ENCODE peak calls at places on chromosomes 16 and 17, in nine cellular contexts. One of them, this sample, is unnamed.

GRCh38 chr16:53812914-53813313 is 109.0 kb downstream of the FTO start:
- DNase-seq in PC-3: no peak
- DNase-seq in prostate gland: no peak
- DNase-seq in transverse colon: no peak
- DNase-seq in CD8-positive, alpha-beta T cell: no peak
- DNase-seq in esophagus squamous epithelium: no peak
- DNase-seq in heart left ventricle: no peak
- DNase-seq in IMR-90: no peak
- DNase-seq in AG04450: no peak
- DNase-seq in this sample: no peak

GRCh38 chr17:35086931-35087573 is 23.5 kb upstream of the RFFL start:
- DNase-seq in PC-3: peak
- DNase-seq in prostate gland: no peak
- DNase-seq in transverse colon: peak
- DNase-seq in CD8-positive, alpha-beta T cell: no peak
- DNase-seq in esophagus squamous epithelium: no peak
- DNase-seq in heart left ventricle: no peak
- DNase-seq in IMR-90: no peak
- DNase-seq in AG04450: no peak
- DNase-seq in this sample: no peak

GRCh38 chr16:84610385-84610784 is 7.5 kb downstream of the COTL1 start:
- DNase-seq in PC-3: no peak
- DNase-seq in prostate gland: no peak
- DNase-seq in transverse colon: no peak
- DNase-seq in CD8-positive, alpha-beta T cell: no peak
- DNase-seq in esophagus squamous epithelium: no peak
- DNase-seq in heart left ventricle: no peak
- DNase-seq in IMR-90: no peak
- DNase-seq in AG04450: no peak
- DNase-seq in this sample: no peak

GRCh38 chr17:29390856-29391631 is 881 bp downstream of the TAOK1 start:
- DNase-seq in PC-3: no peak
- DNase-seq in prostate gland: peak
- DNase-seq in transverse colon: peak
- DNase-seq in CD8-positive, alpha-beta T cell: peak
- DNase-seq in esophagus squamous epithelium: no peak
- DNase-seq in heart left ventricle: no peak
- DNase-seq in IMR-90: peak
- DNase-seq in AG04450: no peak
- DNase-seq in this sample: no peak

GRCh38 chr16:85170066-85171003 is 58.1 kb upstream of the CIBAR2 start:
- DNase-seq in PC-3: no peak
- DNase-seq in prostate gland: no peak
- DNase-seq in transverse colon: no peak
- DNase-seq in CD8-positive, alpha-beta T cell: no peak
- DNase-seq in esophagus squamous epithelium: no peak
- DNase-seq in heart left ventricle: no peak
- DNase-seq in IMR-90: no peak
- DNase-seq in AG04450: no peak
- DNase-seq in this sample: no peak

GRCh38 chr17:73286863-73287296 is 24.9 kb downstream of the CDC42EP4 start:
- DNase-seq in PC-3: peak
- DNase-seq in prostate gland: peak
- DNase-seq in transverse colon: no peak
- DNase-seq in CD8-positive, alpha-beta T cell: no peak
- DNase-seq in esophagus squamous epithelium: no peak
- DNase-seq in heart left ventricle: peak
- DNase-seq in IMR-90: peak
- DNase-seq in AG04450: no peak
- DNase-seq in this sample: peak

GRCh38 chr16:70442344-70442743 is 3.4 kb upstream of the ST3GAL2 start:
- DNase-seq in PC-3: no peak
- DNase-seq in prostate gland: no peak
- DNase-seq in transverse colon: no peak
- DNase-seq in CD8-positive, alpha-beta T cell: no peak
- DNase-seq in esophagus squamous epithelium: no peak
- DNase-seq in heart left ventricle: no peak
- DNase-seq in IMR-90: no peak
- DNase-seq in AG04450: no peak
- DNase-seq in this sample: no peak

GRCh38 chr16:48075398-48075797 is 80.4 kb downstream of the ABCC12 start:
- DNase-seq in PC-3: peak
- DNase-seq in prostate gland: no peak
- DNase-seq in transverse colon: no peak
- DNase-seq in CD8-positive, alpha-beta T cell: no peak
- DNase-seq in esophagus squamous epithelium: no peak
- DNase-seq in heart left ventricle: no peak
- DNase-seq in IMR-90: peak
- DNase-seq in AG04450: peak
- DNase-seq in this sample: no peak

GRCh38 chr17:77790143-77790829 is 168.2 kb upstream of the TNRC6C start:
- DNase-seq in PC-3: no peak
- DNase-seq in prostate gland: no peak
- DNase-seq in transverse colon: no peak
- DNase-seq in CD8-positive, alpha-beta T cell: no peak
- DNase-seq in esophagus squamous epithelium: no peak
- DNase-seq in heart left ventricle: no peak
- DNase-seq in IMR-90: no peak
- DNase-seq in AG04450: no peak
- DNase-seq in this sample: no peak

GRCh38 chr16:89815639-89816348 is 653 bp downstream of the FANCA start:
- DNase-seq in PC-3: peak
- DNase-seq in prostate gland: no peak
- DNase-seq in transverse colon: no peak
- DNase-seq in CD8-positive, alpha-beta T cell: no peak
- DNase-seq in esophagus squamous epithelium: no peak
- DNase-seq in heart left ventricle: peak
- DNase-seq in IMR-90: no peak
- DNase-seq in AG04450: no peak
- DNase-seq in this sample: no peak

GRCh38 chr16:87851141-87851587 is 18.1 kb downstream of the SLC7A5 start:
- DNase-seq in PC-3: no peak
- DNase-seq in prostate gland: no peak
- DNase-seq in transverse colon: no peak
- DNase-seq in CD8-positive, alpha-beta T cell: no peak
- DNase-seq in esophagus squamous epithelium: no peak
- DNase-seq in heart left ventricle: no peak
- DNase-seq in IMR-90: no peak
- DNase-seq in AG04450: no peak
- DNase-seq in this sample: no peak

GRCh38 chr16:87851601-87852000 is 17.7 kb downstream of the SLC7A5 start:
- DNase-seq in PC-3: no peak
- DNase-seq in prostate gland: no peak
- DNase-seq in transverse colon: no peak
- DNase-seq in CD8-positive, alpha-beta T cell: no peak
- DNase-seq in esophagus squamous epithelium: no peak
- DNase-seq in heart left ventricle: no peak
- DNase-seq in IMR-90: no peak
- DNase-seq in AG04450: no peak
- DNase-seq in this sample: no peak

GRCh38 chr16:87849419-87850008 is 19.8 kb downstream of the SLC7A5 start:
- DNase-seq in PC-3: no peak
- DNase-seq in prostate gland: no peak
- DNase-seq in transverse colon: no peak
- DNase-seq in CD8-positive, alpha-beta T cell: no peak
- DNase-seq in esophagus squamous epithelium: no peak
- DNase-seq in heart left ventricle: no peak
- DNase-seq in IMR-90: no peak
- DNase-seq in AG04450: no peak
- DNase-seq in this sample: no peak

GRCh38 chr16:87848676-87849345 is 20.5 kb downstream of the SLC7A5 start:
- DNase-seq in PC-3: no peak
- DNase-seq in prostate gland: no peak
- DNase-seq in transverse colon: no peak
- DNase-seq in CD8-positive, alpha-beta T cell: no peak
- DNase-seq in esophagus squamous epithelium: no peak
- DNase-seq in heart left ventricle: no peak
- DNase-seq in IMR-90: no peak
- DNase-seq in AG04450: no peak
- DNase-seq in this sample: no peak

GRCh38 chr16:87850009-87851006 is 19.0 kb downstream of the SLC7A5 start:
- DNase-seq in PC-3: peak
- DNase-seq in prostate gland: peak
- DNase-seq in transverse colon: peak
- DNase-seq in CD8-positive, alpha-beta T cell: peak
- DNase-seq in esophagus squamous epithelium: no peak
- DNase-seq in heart left ventricle: peak
- DNase-seq in IMR-90: peak
- DNase-seq in AG04450: no peak
- DNase-seq in this sample: peak
- H3K4me3 ChIP-seq in PC-3: no peak
- H3K4me3 ChIP-seq in prostate gland: no peak
- H3K4me3 ChIP-seq in transverse colon: no peak
- H3K4me3 ChIP-seq in CD8-positive, alpha-beta T cell: no peak
- H3K4me3 ChIP-seq in esophagus squamous epithelium: no peak
- H3K4me3 ChIP-seq in heart left ventricle: no peak
- H3K4me3 ChIP-seq in IMR-90: no peak
- H3K4me3 ChIP-seq in AG04450: no peak
- H3K4me3 ChIP-seq in this sample: no peak

GRCh38 chr17:18158022-18158600 is 25.5 kb upstream of the ALKBH5 start:
- DNase-seq in PC-3: peak
- DNase-seq in prostate gland: peak
- DNase-seq in transverse colon: peak
- DNase-seq in CD8-positive, alpha-beta T cell: peak
- DNase-seq in esophagus squamous epithelium: peak
- DNase-seq in heart left ventricle: peak
- DNase-seq in IMR-90: peak
- DNase-seq in AG04450: peak
- DNase-seq in this sample: peak

GRCh38 chr17:18156976-18157280 is 26.7 kb upstream of the ALKBH5 start:
- DNase-seq in PC-3: no peak
- DNase-seq in prostate gland: no peak
- DNase-seq in transverse colon: no peak
- DNase-seq in CD8-positive, alpha-beta T cell: no peak
- DNase-seq in esophagus squamous epithelium: no peak
- DNase-seq in heart left ventricle: no peak
- DNase-seq in IMR-90: no peak
- DNase-seq in AG04450: no peak
- DNase-seq in this sample: no peak

GRCh38 chr17:18156171-18156975 is 27.3 kb upstream of the ALKBH5 start:
- DNase-seq in PC-3: no peak
- DNase-seq in prostate gland: no peak
- DNase-seq in transverse colon: no peak
- DNase-seq in CD8-positive, alpha-beta T cell: no peak
- DNase-seq in esophagus squamous epithelium: no peak
- DNase-seq in heart left ventricle: no peak
- DNase-seq in IMR-90: no peak
- DNase-seq in AG04450: no peak
- DNase-seq in this sample: no peak

GRCh38 chr17:18157354-18157985 is 26.2 kb upstream of the ALKBH5 start:
- DNase-seq in PC-3: no peak
- DNase-seq in prostate gland: no peak
- DNase-seq in transverse colon: no peak
- DNase-seq in CD8-positive, alpha-beta T cell: no peak
- DNase-seq in esophagus squamous epithelium: no peak
- DNase-seq in heart left ventricle: no peak
- DNase-seq in IMR-90: no peak
- DNase-seq in AG04450: no peak
- DNase-seq in this sample: no peak

DNA sequence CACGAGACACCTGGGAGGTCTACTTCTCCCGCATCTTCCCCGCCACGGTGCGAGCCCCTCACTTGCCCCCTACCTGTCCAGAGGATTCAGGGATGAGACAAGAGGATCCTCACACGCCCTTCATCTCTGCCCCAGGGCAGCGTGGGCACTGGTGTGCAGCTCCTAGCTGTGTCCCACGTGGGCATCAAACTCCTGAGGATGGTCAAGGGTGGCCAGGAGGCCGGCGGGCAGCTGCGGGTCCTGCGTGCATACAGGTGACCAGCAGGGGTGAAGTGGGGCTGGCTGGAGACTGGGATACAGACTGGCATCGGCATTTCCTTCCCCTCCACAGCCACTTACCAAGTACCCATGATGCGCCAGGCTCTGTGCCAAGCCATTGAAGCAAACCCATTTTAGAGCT is 28.4 kb upstream of the ALKBH5 start:
- DNase-seq in PC-3: no peak
- DNase-seq in prostate gland: no peak
- DNase-seq in transverse colon: no peak
- DNase-seq in CD8-positive, alpha-beta T cell: no peak
- DNase-seq in esophagus squamous epithelium: no peak
- DNase-seq in heart left ventricle: no peak
- DNase-seq in IMR-90: no peak
- DNase-seq in AG04450: no peak
- DNase-seq in this sample: no peak
- TF ChIP-seq CTCF in PC-3: no peak
- TF ChIP-seq CTCF in prostate gland: no peak
- TF ChIP-seq CTCF in transverse colon: no peak
- TF ChIP-seq CTCF in CD8-positive, alpha-beta T cell: no peak
- TF ChIP-seq CTCF in esophagus squamous epithelium: no peak
- TF ChIP-seq CTCF in heart left ventricle: no peak
- TF ChIP-seq CTCF in IMR-90: no peak
- TF ChIP-seq CTCF in AG04450: no peak
- TF ChIP-seq CTCF in this sample: no peak

GRCh38 chr17:39598635-39599005 is 9.1 kb downstream of the NEUROD2 start:
- DNase-seq in PC-3: no peak
- DNase-seq in prostate gland: no peak
- DNase-seq in transverse colon: no peak
- DNase-seq in CD8-positive, alpha-beta T cell: no peak
- DNase-seq in esophagus squamous epithelium: no peak
- DNase-seq in heart left ventricle: no peak
- DNase-seq in IMR-90: no peak
- DNase-seq in AG04450: no peak
- DNase-seq in this sample: no peak
- H3K4me3 ChIP-seq in PC-3: no peak
- H3K4me3 ChIP-seq in prostate gland: no peak
- H3K4me3 ChIP-seq in transverse colon: no peak
- H3K4me3 ChIP-seq in CD8-positive, alpha-beta T cell: no peak
- H3K4me3 ChIP-seq in esophagus squamous epithelium: no peak
- H3K4me3 ChIP-seq in heart left ventricle: no peak
- H3K4me3 ChIP-seq in IMR-90: no peak
- H3K4me3 ChIP-seq in AG04450: no peak
- H3K4me3 ChIP-seq in this sample: no peak

GRCh38 chr17:17888821-17889220 is 52.0 kb upstream of the SREBF1 start:
- DNase-seq in PC-3: no peak
- DNase-seq in prostate gland: no peak
- DNase-seq in transverse colon: no peak
- DNase-seq in CD8-positive, alpha-beta T cell: no peak
- DNase-seq in esophagus squamous epithelium: no peak
- DNase-seq in heart left ventricle: no peak
- DNase-seq in IMR-90: peak
- DNase-seq in AG04450: no peak
- DNase-seq in this sample: no peak

GRCh38 chr17:17892009-17892408 is 55.2 kb upstream of the SREBF1 start:
- DNase-seq in PC-3: no peak
- DNase-seq in prostate gland: no peak
- DNase-seq in transverse colon: no peak
- DNase-seq in CD8-positive, alpha-beta T cell: no peak
- DNase-seq in esophagus squamous epithelium: no peak
- DNase-seq in heart left ventricle: no peak
- DNase-seq in IMR-90: no peak
- DNase-seq in AG04450: no peak
- DNase-seq in this sample: no peak

GRCh38 chr17:17892731-17893130 is 55.9 kb upstream of the SREBF1 start:
- DNase-seq in PC-3: no peak
- DNase-seq in prostate gland: no peak
- DNase-seq in transverse colon: no peak
- DNase-seq in CD8-positive, alpha-beta T cell: no peak
- DNase-seq in esophagus squamous epithelium: no peak
- DNase-seq in heart left ventricle: no peak
- DNase-seq in IMR-90: no peak
- DNase-seq in AG04450: no peak
- DNase-seq in this sample: no peak

GRCh38 chr17:17889922-17890321 is 53.1 kb upstream of the SREBF1 start:
- DNase-seq in PC-3: no peak
- DNase-seq in prostate gland: no peak
- DNase-seq in transverse colon: no peak
- DNase-seq in CD8-positive, alpha-beta T cell: no peak
- DNase-seq in esophagus squamous epithelium: no peak
- DNase-seq in heart left ventricle: no peak
- DNase-seq in IMR-90: no peak
- DNase-seq in AG04450: no peak
- DNase-seq in this sample: no peak

GRCh38 chr17:17890773-17891759 is 54.3 kb upstream of the SREBF1 start:
- DNase-seq in PC-3: peak
- DNase-seq in prostate gland: no peak
- DNase-seq in transverse colon: peak
- DNase-seq in CD8-positive, alpha-beta T cell: peak
- DNase-seq in esophagus squamous epithelium: no peak
- DNase-seq in heart left ventricle: peak
- DNase-seq in IMR-90: peak
- DNase-seq in AG04450: peak
- DNase-seq in this sample: peak
- TF ChIP-seq CTCF in PC-3: peak
- TF ChIP-seq CTCF in prostate gland: peak
- TF ChIP-seq CTCF in transverse colon: peak
- TF ChIP-seq CTCF in CD8-positive, alpha-beta T cell: peak
- TF ChIP-seq CTCF in esophagus squamous epithelium: peak
- TF ChIP-seq CTCF in heart left ventricle: peak
- TF ChIP-seq CTCF in IMR-90: peak
- TF ChIP-seq CTCF in AG04450: peak
- TF ChIP-seq CTCF in this sample: peak